ENCODE peak calls at places on chromosomes 1 and 21, in eight cellular contexts. M is posterior cingulate gyrus; W is GM03348; J is fibroblast of lung; P is stimulated activated naive CD4-positive, alpha-beta T cell; G is activated CD8-positive, alpha-beta memory T cell treated with anti-CD3 and anti-CD28 coated beads, Interleukin-2, amount 50 U/mL, for 48 hours; I is iris pigment epithelial cell; X is ACHN. R is an unnamed sample.

GRCh38 chr1:226624526-226624925 is 76.0 kb downstream of the STUM start:
- DNase-seq in M (no peak), W (peak; percentile 45), J (peak; percentile 23), P (no peak), G (no peak), I (peak; percentile 30), X (no peak), R (peak; percentile 44)

GRCh38 chr1:109193653-109194590 is 19.8 kb upstream of the SARS1 start:
- DNase-seq in M (no peak), W (peak; percentile 52), J (no peak), P (peak; percentile 17), G (peak; percentile 88), I (no peak), X (peak; percentile 42), R (peak; percentile 41)

GRCh38 chr1:32266926-32267645 is 16.0 kb downstream of the LCK start:
- DNase-seq in M (no peak), W (no peak), J (peak; percentile 54), P (peak; percentile 50), G (no peak), I (peak; percentile 74), X (no peak), R (peak; percentile 80)

GRCh38 chr1:36731226-36732037 is 248.7 kb upstream of the CSF3R start:
- DNase-seq in M (no peak), W (no peak), J (no peak), P (no peak), G (no peak), I (no peak), X (no peak), R (no peak)

GRCh38 chr1:41486053-41486891 is 1.8 kb upstream of the EDN2 start:
- DNase-seq in M (no peak), W (peak; percentile 36), J (peak; percentile 91), P (no peak), G (no peak), I (peak; percentile 69), X (peak; percentile 96), R (peak; percentile 35)

GRCh38 chr1:17167041-17167782 is 37.7 kb upstream of the PADI1 start:
- DNase-seq in M (no peak), W (no peak), J (peak; percentile 26), P (no peak), G (no peak), I (no peak), X (peak; percentile 68), R (no peak)

GRCh38 chr1:224183591-224184312 is 712 bp downstream of the DEGS1 start:
- DNase-seq in M (peak; percentile 42), W (peak; percentile 85), J (peak; percentile 66), P (peak; percentile 68), G (peak; percentile 84), I (peak; percentile 60), X (peak; percentile 69), R (peak; percentile 80)

GRCh38 chr21:28587748-28588147 is 404.9 kb downstream of the LTN1 start:
- DNase-seq in M (no peak), W (peak; percentile 42), J (no peak), P (no peak), G (no peak), I (peak; percentile 7), X (no peak), R (peak; percentile 5)

R was measured in hepatic stellate cell.